ENCODE peak calls at places on chromosomes 2 and 18, in seven cellular contexts. One of them, this sample, is unnamed.

GRCh38 chr2:111205774-111206173 is 85.1 kb downstream of the BCL2L11 start:
- DNase-seq in tibial nerve: no peak
- DNase-seq in DND-41: no peak
- DNase-seq in activated CD8-positive, alpha-beta memory T cell treated with anti-CD3 and anti-CD28 coated beads for 1 hour: no peak
- DNase-seq in stimulated activated CD4-positive, alpha-beta T cell treated with anti-CD3 and anti-CD28 coated beads, Interleukin-15, amount 100 ng/mL, for 24 hours: no peak
- DNase-seq in occipital lobe: no peak
- DNase-seq in neural progenitor cell: no peak
- DNase-seq in this sample: no peak

GRCh38 chr2:26471766-26472706 is 5.9 kb downstream of the OTOF start:
- DNase-seq in tibial nerve: no peak
- DNase-seq in DND-41: no peak
- DNase-seq in activated CD8-positive, alpha-beta memory T cell treated with anti-CD3 and anti-CD28 coated beads for 1 hour: no peak
- DNase-seq in stimulated activated CD4-positive, alpha-beta T cell treated with anti-CD3 and anti-CD28 coated beads, Interleukin-15, amount 100 ng/mL, for 24 hours: no peak
- DNase-seq in occipital lobe: no peak
- DNase-seq in neural progenitor cell: no peak
- DNase-seq in this sample: no peak

GRCh38 chr2:57314682-57315081 is 731.9 kb upstream of the VRK2 start:
- DNase-seq in tibial nerve: no peak
- DNase-seq in DND-41: no peak
- DNase-seq in activated CD8-positive, alpha-beta memory T cell treated with anti-CD3 and anti-CD28 coated beads for 1 hour: no peak
- DNase-seq in stimulated activated CD4-positive, alpha-beta T cell treated with anti-CD3 and anti-CD28 coated beads, Interleukin-15, amount 100 ng/mL, for 24 hours: no peak
- DNase-seq in occipital lobe: no peak
- DNase-seq in neural progenitor cell: no peak
- DNase-seq in this sample: no peak

GRCh38 chr2:110903548-110903947 is 171.2 kb downstream of the ACOXL start:
- DNase-seq in tibial nerve: no peak
- DNase-seq in DND-41: no peak
- DNase-seq in activated CD8-positive, alpha-beta memory T cell treated with anti-CD3 and anti-CD28 coated beads for 1 hour: no peak
- DNase-seq in stimulated activated CD4-positive, alpha-beta T cell treated with anti-CD3 and anti-CD28 coated beads, Interleukin-15, amount 100 ng/mL, for 24 hours: no peak
- DNase-seq in occipital lobe: no peak
- DNase-seq in neural progenitor cell: no peak
- DNase-seq in this sample: peak; percentile 4

GRCh38 chr2:67234443-67234842 is 162.7 kb upstream of the ETAA1 start:
- DNase-seq in tibial nerve: no peak
- DNase-seq in DND-41: no peak
- DNase-seq in activated CD8-positive, alpha-beta memory T cell treated with anti-CD3 and anti-CD28 coated beads for 1 hour: no peak
- DNase-seq in stimulated activated CD4-positive, alpha-beta T cell treated with anti-CD3 and anti-CD28 coated beads, Interleukin-15, amount 100 ng/mL, for 24 hours: no peak
- DNase-seq in occipital lobe: no peak
- DNase-seq in neural progenitor cell: peak; percentile 63
- DNase-seq in this sample: no peak

GRCh38 chr2:70767699-70768584 is at the start of gene ADD2:
- DNase-seq in tibial nerve: no peak
- DNase-seq in DND-41: no peak
- DNase-seq in activated CD8-positive, alpha-beta memory T cell treated with anti-CD3 and anti-CD28 coated beads for 1 hour: no peak
- DNase-seq in stimulated activated CD4-positive, alpha-beta T cell treated with anti-CD3 and anti-CD28 coated beads, Interleukin-15, amount 100 ng/mL, for 24 hours: peak; percentile 72
- DNase-seq in occipital lobe: peak; percentile 52
- DNase-seq in neural progenitor cell: peak; percentile 93
- DNase-seq in this sample: peak; percentile 36

GRCh38 chr2:238914648-238915015 is 66.7 kb downstream of the TWIST2 start:
- DNase-seq in tibial nerve: no peak
- DNase-seq in DND-41: no peak
- DNase-seq in activated CD8-positive, alpha-beta memory T cell treated with anti-CD3 and anti-CD28 coated beads for 1 hour: no peak
- DNase-seq in stimulated activated CD4-positive, alpha-beta T cell treated with anti-CD3 and anti-CD28 coated beads, Interleukin-15, amount 100 ng/mL, for 24 hours: no peak
- DNase-seq in occipital lobe: no peak
- DNase-seq in neural progenitor cell: no peak
- DNase-seq in this sample: no peak

GRCh38 chr18:36692331-36692730 is 136.5 kb downstream of the TPGS2 start:
- DNase-seq in tibial nerve: no peak
- DNase-seq in DND-41: no peak
- DNase-seq in activated CD8-positive, alpha-beta memory T cell treated with anti-CD3 and anti-CD28 coated beads for 1 hour: no peak
- DNase-seq in stimulated activated CD4-positive, alpha-beta T cell treated with anti-CD3 and anti-CD28 coated beads, Interleukin-15, amount 100 ng/mL, for 24 hours: no peak
- DNase-seq in occipital lobe: no peak
- DNase-seq in neural progenitor cell: no peak
- DNase-seq in this sample: no peak

GRCh38 chr2:98552499-98553179 is 55.7 kb downstream of the COA5 start:
- DNase-seq in tibial nerve: no peak
- DNase-seq in DND-41: no peak
- DNase-seq in activated CD8-positive, alpha-beta memory T cell treated with anti-CD3 and anti-CD28 coated beads for 1 hour: no peak
- DNase-seq in stimulated activated CD4-positive, alpha-beta T cell treated with anti-CD3 and anti-CD28 coated beads, Interleukin-15, amount 100 ng/mL, for 24 hours: no peak
- DNase-seq in occipital lobe: no peak
- DNase-seq in neural progenitor cell: no peak
- DNase-seq in this sample: no peak

GRCh38 chr2:236117861-236118269 is 50.3 kb downstream of the GBX2 start:
- DNase-seq in tibial nerve: no peak
- DNase-seq in DND-41: no peak
- DNase-seq in activated CD8-positive, alpha-beta memory T cell treated with anti-CD3 and anti-CD28 coated beads for 1 hour: no peak
- DNase-seq in stimulated activated CD4-positive, alpha-beta T cell treated with anti-CD3 and anti-CD28 coated beads, Interleukin-15, amount 100 ng/mL, for 24 hours: no peak
- DNase-seq in occipital lobe: no peak
- DNase-seq in neural progenitor cell: peak; percentile 53
- DNase-seq in this sample: no peak

GRCh38 chr18:68035709-68036522 is 519.4 kb upstream of the DSEL start:
- DNase-seq in tibial nerve: no peak
- DNase-seq in DND-41: no peak
- DNase-seq in activated CD8-positive, alpha-beta memory T cell treated with anti-CD3 and anti-CD28 coated beads for 1 hour: no peak
- DNase-seq in stimulated activated CD4-positive, alpha-beta T cell treated with anti-CD3 and anti-CD28 coated beads, Interleukin-15, amount 100 ng/mL, for 24 hours: no peak
- DNase-seq in occipital lobe: no peak
- DNase-seq in neural progenitor cell: no peak
- DNase-seq in this sample: no peak

GRCh38 chr2:100817388-100817985 is 2.5 kb upstream of the NPAS2 start:
- DNase-seq in tibial nerve: no peak
- DNase-seq in DND-41: no peak
- DNase-seq in activated CD8-positive, alpha-beta memory T cell treated with anti-CD3 and anti-CD28 coated beads for 1 hour: no peak
- DNase-seq in stimulated activated CD4-positive, alpha-beta T cell treated with anti-CD3 and anti-CD28 coated beads, Interleukin-15, amount 100 ng/mL, for 24 hours: no peak
- DNase-seq in occipital lobe: no peak
- DNase-seq in neural progenitor cell: no peak
- DNase-seq in this sample: no peak

GRCh38 chr2:211126256-211126655 is 569.9 kb downstream of the CPS1 start:
- DNase-seq in tibial nerve: no peak
- DNase-seq in DND-41: no peak
- DNase-seq in activated CD8-positive, alpha-beta memory T cell treated with anti-CD3 and anti-CD28 coated beads for 1 hour: no peak
- DNase-seq in stimulated activated CD4-positive, alpha-beta T cell treated with anti-CD3 and anti-CD28 coated beads, Interleukin-15, amount 100 ng/mL, for 24 hours: no peak
- DNase-seq in occipital lobe: no peak
- DNase-seq in neural progenitor cell: no peak
- DNase-seq in this sample: no peak

GRCh38 chr2:211133766-211134165 is 577.4 kb downstream of the CPS1 start:
- DNase-seq in tibial nerve: no peak
- DNase-seq in DND-41: no peak
- DNase-seq in activated CD8-positive, alpha-beta memory T cell treated with anti-CD3 and anti-CD28 coated beads for 1 hour: no peak
- DNase-seq in stimulated activated CD4-positive, alpha-beta T cell treated with anti-CD3 and anti-CD28 coated beads, Interleukin-15, amount 100 ng/mL, for 24 hours: no peak
- DNase-seq in occipital lobe: no peak
- DNase-seq in neural progenitor cell: peak; percentile 7
- DNase-seq in this sample: no peak

GRCh38 chr2:227163998-227164744 is at the start of the genes COL4A3 and COL4A4:
- DNase-seq in tibial nerve: no peak
- DNase-seq in DND-41: no peak
- DNase-seq in activated CD8-positive, alpha-beta memory T cell treated with anti-CD3 and anti-CD28 coated beads for 1 hour: no peak
- DNase-seq in stimulated activated CD4-positive, alpha-beta T cell treated with anti-CD3 and anti-CD28 coated beads, Interleukin-15, amount 100 ng/mL, for 24 hours: peak; percentile 49
- DNase-seq in occipital lobe: no peak
- DNase-seq in neural progenitor cell: peak; percentile 74
- DNase-seq in this sample: no peak

This sample was measured in nucleus accumbens.